ENCODE peak calls at places on chromosome 6, in four cellular contexts. Z, F, R and L are unnamed samples.

GRCh38 chr6:18823782-18824386 is 436.7 kb downstream of the RNF144B start:
- DNase-seq in R (peak; percentile 7), F (no peak), Z (no peak), L (no peak)

GRCh38 chr6:52180787-52181558 is 5.2 kb upstream of the IL17A start:
- DNase-seq in F (no peak), R (no peak), Z (no peak), L (no peak)

GRCh38 chr6:160337991-160338390 is 10.2 kb upstream of the SLC22A3 start:
- DNase-seq in R (no peak), Z (no peak), F (no peak), L (no peak)

GRCh38 chr6:27188885-27189418 is 58.5 kb upstream of the PRSS16 start:
- DNase-seq in Z (peak; percentile 55), R (no peak), F (peak; percentile 58), L (peak; percentile 28)

GRCh38 chr6:44539701-44540100 is 152.2 kb downstream of the CDC5L start:
- DNase-seq in R (no peak), F (no peak), Z (no peak), L (no peak)

GRCh38 chr6:56949925-56950495 is 4.9 kb upstream of the BEND6 start:
- DNase-seq in Z (no peak), F (no peak), R (no peak), L (no peak)

GRCh38 chr6:154343473-154344308 is 12.9 kb downstream of the IPCEF1 start:
- DNase-seq in Z (no peak), F (peak; percentile 76), R (no peak), L (no peak)

GRCh38 chr6:125872259-125872921 is 81.6 kb downstream of the NCOA7 start:
- DNase-seq in R (no peak), F (no peak), Z (peak; percentile 8), L (no peak)

GRCh38 chr6:143139239-143139784 is 78.6 kb downstream of the AIG1 start:
- DNase-seq in R (no peak), Z (no peak), F (no peak), L (no peak)

GRCh38 chr6:28866342-28867077 is 57.3 kb downstream of the TRIM27 start:
- DNase-seq in F (peak; percentile 77), R (no peak), Z (no peak), L (peak; percentile 85)

GRCh38 chr6:156963712-156964700 is 186.8 kb downstream of the ARID1B start:
- DNase-seq in F (no peak), Z (no peak), R (no peak), L (no peak)

GRCh38 chr6:8627085-8627861 is 191.9 kb upstream of the SLC35B3 start:
- DNase-seq in F (no peak), Z (no peak), R (no peak), L (no peak)

GRCh38 chr6:130946076-130946475 is 117.0 kb downstream of the EPB41L2 start:
- DNase-seq in R (no peak), Z (no peak), F (no peak), L (no peak)

GRCh38 chr6:149246691-149247384 is 70.7 kb upstream of the TAB2 start:
- DNase-seq in Z (no peak), F (no peak), R (no peak), L (no peak)

GRCh38 chr6:20875369-20875963 is 341.2 kb downstream of the CDKAL1 start:
- DNase-seq in Z (no peak), R (peak; percentile 35), F (no peak), L (no peak)

GRCh38 chr6:11613858-11614257 is 76.3 kb downstream of the TMEM170B start:
- DNase-seq in Z (peak; percentile 8), R (no peak), F (no peak), L (no peak)

DNA sequence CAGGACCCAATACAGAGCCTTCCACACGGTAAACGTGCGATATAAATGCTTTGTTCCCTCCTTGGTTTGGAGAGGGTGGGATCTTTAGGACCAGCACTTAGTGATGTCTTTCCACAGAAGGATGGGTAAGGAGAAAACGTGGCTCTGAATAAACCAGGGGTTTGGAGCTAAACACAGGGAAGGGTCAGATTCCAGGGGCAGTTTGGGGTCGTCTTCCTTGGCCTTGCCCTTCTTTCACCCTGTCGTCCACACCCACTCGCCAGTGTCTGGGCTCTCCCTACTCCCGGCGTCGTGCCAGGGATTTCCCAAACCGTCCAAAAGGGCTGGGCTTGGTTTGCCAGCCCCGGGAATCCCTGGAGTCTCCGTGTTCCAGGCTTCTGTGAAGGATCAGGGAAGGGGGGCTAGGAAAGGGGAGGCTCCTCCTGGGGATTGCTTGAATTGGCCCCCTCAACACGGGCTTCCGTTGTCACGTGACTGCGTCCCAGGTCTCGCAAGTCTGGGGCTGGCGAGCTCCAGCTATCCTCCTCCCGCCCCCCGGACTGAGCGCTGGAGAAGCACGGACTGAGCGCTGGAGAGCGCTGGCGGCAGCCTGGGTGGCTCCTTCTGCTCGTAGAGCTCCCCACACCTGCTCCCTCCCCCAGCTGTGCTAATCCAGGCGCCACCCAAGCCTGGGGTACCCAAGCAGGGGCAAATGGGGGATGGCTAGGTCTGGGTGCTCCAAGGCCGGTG is 9.5 kb upstream of the ARMC12 start:
- DNase-seq in F (peak; percentile 81), Z (peak; percentile 55), R (no peak), L (no peak)
- H3K4me1 ChIP-seq in F (peaks cover 43% of the 10 kb centered on the region), Z (peaks cover 63% of the 10 kb centered on the region), R (peaks cover 44% of the 10 kb centered on the region), L (peaks cover 67% of the 10 kb centered on the region)

DNA sequence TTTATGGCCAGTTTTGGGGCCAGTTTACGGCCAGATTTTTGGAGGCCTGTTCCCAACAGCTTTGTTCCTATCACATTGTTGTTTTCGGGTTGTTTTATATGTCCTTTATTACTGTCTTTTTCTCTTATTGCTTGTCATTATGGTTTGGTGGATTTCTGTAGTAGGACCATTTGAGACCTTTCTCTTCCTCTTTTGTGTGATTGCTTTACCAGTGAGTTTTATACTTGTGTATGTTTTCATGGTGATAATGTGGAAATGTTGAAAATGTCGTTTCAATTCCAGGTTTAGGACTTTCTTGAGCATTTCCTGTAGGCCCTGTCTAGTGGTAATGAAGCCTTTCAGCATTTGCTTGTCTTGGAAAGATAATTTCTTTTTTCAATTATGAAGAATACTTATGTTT is 17.8 kb downstream of the HLA-B start:
- DNase-seq in R (no peak), Z (no peak), F (no peak), L (no peak)
- H3K9me3 ChIP-seq in R (no peaks in the 10 kb centered on the region), Z (no peaks in the 10 kb centered on the region), F (no peaks in the 10 kb centered on the region), L (peaks cover 32% of the 10 kb centered on the region)

DNA sequence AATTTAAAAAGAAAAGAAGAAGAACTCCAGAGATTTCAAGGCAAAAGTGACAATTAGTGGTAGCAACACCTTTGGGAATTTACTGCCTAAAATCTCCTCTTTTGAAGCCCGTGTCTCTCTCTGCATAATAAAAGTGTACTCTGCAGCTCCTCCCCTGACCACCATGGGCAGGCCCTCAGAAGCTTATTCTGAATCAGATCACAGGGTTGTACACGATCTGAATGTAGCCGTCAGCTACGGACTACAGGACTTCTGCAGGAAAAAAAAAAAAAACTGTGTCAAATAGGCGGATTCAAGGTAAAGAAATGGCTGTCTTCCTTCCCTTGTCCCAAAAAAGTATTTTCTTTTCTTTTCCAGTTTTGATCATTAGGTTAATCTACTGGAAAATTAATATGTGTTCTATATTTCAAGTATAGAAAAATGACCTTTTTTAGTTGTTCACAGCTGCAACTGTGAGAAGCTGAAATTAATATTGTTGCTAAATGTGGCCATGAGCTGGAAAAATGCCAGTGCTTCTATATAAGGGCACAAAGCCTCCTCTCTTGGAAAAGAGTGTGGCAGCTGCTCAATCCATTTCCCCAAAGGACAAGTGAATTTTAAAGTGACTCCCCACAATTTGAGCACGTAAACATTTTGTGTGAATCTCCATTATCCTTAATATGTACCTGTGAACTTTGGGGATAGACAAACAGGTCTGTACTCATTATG is 397.4 kb downstream of the C6orf118 start:
- DNase-seq in F (no peak), R (no peak), Z (no peak), L (no peak)
- H3K4me3 ChIP-seq in F (no peak overlapping the region), R (no peak overlapping the region), Z (no peak overlapping the region), L (no peak overlapping the region)

DNA sequence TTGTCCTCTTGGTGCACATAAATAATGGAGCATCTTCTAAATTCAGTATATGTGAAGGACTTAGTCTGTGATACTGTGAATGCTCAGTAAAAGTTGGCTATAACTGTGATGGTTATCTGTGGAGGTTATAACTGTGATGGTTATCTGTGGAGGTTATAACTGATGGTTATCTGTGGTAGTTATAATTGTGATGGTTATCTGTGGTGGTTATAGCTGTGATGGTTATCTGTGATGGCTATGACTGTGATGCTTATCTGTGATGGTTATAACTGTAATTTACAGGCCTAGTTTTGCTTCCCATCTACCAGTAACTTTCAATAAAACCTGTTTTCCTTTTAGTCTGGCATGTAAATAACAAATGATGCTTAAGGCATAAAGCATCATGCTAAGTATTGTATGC is 16.5 kb downstream of the PTK7 start:
- DNase-seq in Z (no peak), F (no peak), R (no peak), L (no peak)
- H3K4me1 ChIP-seq in Z (no peaks in the 10 kb centered on the region), F (peaks cover 11% of the 10 kb centered on the region), R (peaks cover 82% of the 10 kb centered on the region), L (peaks cover 7% of the 10 kb centered on the region)

DNA sequence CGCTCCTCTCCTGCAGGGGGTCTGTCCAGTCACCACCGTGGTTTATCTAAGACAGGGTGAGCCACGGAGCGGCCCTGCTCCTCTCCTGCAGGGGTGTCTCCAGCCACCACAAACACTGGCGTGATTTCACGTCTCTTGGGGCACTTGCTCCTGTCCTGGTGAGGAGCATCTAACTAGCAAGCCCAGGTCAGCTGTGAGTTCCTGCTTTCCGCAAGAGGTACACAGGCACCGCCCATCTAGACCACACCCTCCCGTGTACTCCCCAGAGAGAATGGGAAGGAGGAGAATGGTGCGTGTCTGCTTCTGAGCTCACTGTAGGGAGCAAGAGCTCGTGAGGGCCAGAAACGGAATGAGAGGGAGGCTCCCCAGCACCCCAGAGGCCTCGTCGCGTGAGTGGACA is 40.7 kb downstream of the DACT2 start:
- DNase-seq in Z (no peak), F (no peak), R (no peak), L (no peak)
- H3K9me3 ChIP-seq in Z (no peaks in the 10 kb centered on the region), F (no peaks in the 10 kb centered on the region), R (no peaks in the 10 kb centered on the region), L (no peaks in the 10 kb centered on the region)